ENCODE peak calls at places on chromosomes 6 and 20, in eight cellular contexts. W is iris pigment epithelial cell; X is activated CD4-positive, CD25-positive, alpha-beta regulatory T cell; L is T-cell; Q is stimulated activated CD8-positive, alpha-beta memory T cell treated with anti-CD3 and anti-CD28 coated beads, Interleukin-15, amount 100 ng/mL, for 24 hours; K is activated T-cell treated with anti-CD3 and anti-CD28 coated beads, Interleukin-2, amount 50 U/mL, for 1 hour; S is NCI-H1105; A is hypothalamus. G is an unnamed sample.

GRCh38 chr6:8940356-8940755 is 505.0 kb upstream of the SLC35B3 start:
- DNase-seq in W (peak; percentile 1), X (no peak), L (no peak), Q (no peak), K (no peak), S (peak; percentile 62), A (no peak), G (no peak)

GRCh38 chr6:128412680-128413079 is 107.7 kb downstream of the PTPRK start:
- DNase-seq in W (no peak), X (no peak), L (no peak), Q (no peak), K (no peak), S (no peak), A (no peak), G (no peak)

GRCh38 chr20:32524871-32525501 is 60.1 kb downstream of the NOL4L start:
- DNase-seq in W (no peak), X (no peak), L (no peak), Q (no peak), K (no peak), S (peak; percentile 78), A (peak; percentile 40), G (peak; percentile 94)

GRCh38 chr6:157558049-157558448 is 177.1 kb downstream of the ZDHHC14 start:
- DNase-seq in W (no peak), X (no peak), L (no peak), Q (no peak), K (no peak), S (no peak), A (no peak), G (no peak)

GRCh38 chr6:4511626-4512010 is 264.6 kb upstream of the CDYL start:
- DNase-seq in W (no peak), X (no peak), L (no peak), Q (no peak), K (no peak), S (no peak), A (no peak), G (no peak)

GRCh38 chr20:38685853-38686473 is 38.3 kb upstream of the SLC32A1 start:
- DNase-seq in W (peak; percentile 48), X (no peak), L (peak; percentile 29), Q (no peak), K (peak; percentile 45), S (no peak), A (no peak), G (no peak)

GRCh38 chr20:44405785-44406571 is 50.5 kb downstream of the HNF4A start:
- DNase-seq in W (no peak), X (no peak), L (no peak), Q (no peak), K (no peak), S (no peak), A (no peak), G (no peak)

GRCh38 chr6:85641522-85641915 is 1.2 kb downstream of the SYNCRIP start:
- DNase-seq in W (peak; percentile 6), X (no peak), L (no peak), Q (no peak), K (no peak), S (no peak), A (no peak), G (no peak)

GRCh38 chr6:43544461-43544860 is 27.6 kb downstream of the POLR1C start:
- DNase-seq in W (no peak), X (no peak), L (no peak), Q (no peak), K (no peak), S (no peak), A (no peak), G (no peak)

GRCh38 chr6:38445321-38445720 is 194.4 kb downstream of the BTBD9 start:
- DNase-seq in W (peak; percentile 60), X (no peak), L (no peak), Q (no peak), K (no peak), S (no peak), A (no peak), G (no peak)

GRCh38 chr6:101398716-101399626 is 5.5 kb downstream of the GRIK2 start:
- DNase-seq in W (no peak), X (no peak), L (no peak), Q (no peak), K (no peak), S (no peak), A (no peak), G (no peak)

GRCh38 chr20:50837532-50838321 is 42.9 kb downstream of the BCAS4 start:
- DNase-seq in W (peak; percentile 79), X (no peak), L (no peak), Q (no peak), K (no peak), S (no peak), A (no peak), G (no peak)

GRCh38 chr20:61314326-61315010 is 62.4 kb downstream of the CDH4 start:
- DNase-seq in W (no peak), X (no peak), L (no peak), Q (no peak), K (no peak), S (no peak), A (no peak), G (no peak)